ENCODE peak calls at places on chromosomes 6 and 20, in nine cellular contexts. L is ELR; V is head of caudate nucleus; B is H4; X is stimulated activated CD4-positive, alpha-beta T cell treated with anti-CD3 and anti-CD28 coated beads, Interleukin-12 subunit alpha, Interleukin-12 subunit beta, amount 100 ng/mL, for 4 hours; H is fibroblast of the aortic adventitia; R is dermis blood vessel endothelial cell; S is cardiac fibroblast; K is posterior cingulate gyrus. E is an unnamed sample.

GRCh38 chr6:4522453-4522852 is 253.8 kb upstream of the CDYL start:
- DNase-seq in L (no peak), V (no peak), B (no peak), X (no peak), H (no peak), R (no peak), S (no peak), K (no peak), E (no peak)

GRCh38 chr6:52261229-52261628 is 16.9 kb upstream of the IL17F start:
- DNase-seq in L (peak; percentile 78), V (no peak), B (peak; percentile 77), X (no peak), H (peak; percentile 56), R (no peak), S (no peak), K (no peak), E (no peak)

GRCh38 chr6:5610640-5611039 is 349.3 kb downstream of the FARS2 start:
- DNase-seq in L (no peak), V (no peak), B (no peak), X (no peak), H (no peak), R (no peak), S (no peak), K (no peak), E (no peak)

GRCh38 chr20:3452690-3453089 is 18.1 kb upstream of the ATRN start:
- DNase-seq in L (peak; percentile 13), V (no peak), B (no peak), X (no peak), H (no peak), R (no peak), S (no peak), K (no peak), E (no peak)

GRCh38 chr20:61436674-61437279 is 184.7 kb downstream of the CDH4 start:
- DNase-seq in L (peak; percentile 70), V (peak; percentile 47), B (peak; percentile 76), X (no peak), H (peak; percentile 72), R (peak; percentile 21), S (peak; percentile 50), K (no peak), E (no peak)

GRCh38 chr20:36824142-36824940 is 50.8 kb upstream of the DSN1 start:
- DNase-seq in L (no peak), V (no peak), B (no peak), X (no peak), H (no peak), R (no peak), S (no peak), K (no peak), E (no peak)

GRCh38 chr20:20837574-20838021 is 125.2 kb upstream of the RALGAPA2 start:
- DNase-seq in L (peak; percentile 46), V (peak; percentile 67), B (peak; percentile 47), X (peak; percentile 22), H (peak; percentile 58), R (peak; percentile 70), S (peak; percentile 67), K (peak; percentile 78), E (peak; percentile 30)

GRCh38 chr20:49893242-49894072 is 21.9 kb downstream of the SPATA2 start:
- DNase-seq in L (no peak), V (no peak), B (no peak), X (no peak), H (no peak), R (no peak), S (no peak), K (no peak), E (no peak)

GRCh38 chr20:25081730-25082497 is at the start of gene VSX1:
- DNase-seq in L (no peak), V (no peak), B (no peak), X (no peak), H (no peak), R (no peak), S (no peak), K (no peak), E (no peak)

GRCh38 chr6:38702471-38703397 is at the start of gene GLO1:
- DNase-seq in L (peak; percentile 99), V (peak; percentile 99), B (peak; percentile 99), X (peak; percentile 91), H (peak; percentile 99), R (peak; percentile 99), S (peak; percentile 99), K (peak; percentile 98), E (peak; percentile 95)

GRCh38 chr6:45631396-45631795 is 253.7 kb upstream of the SUPT3H start:
- DNase-seq in L (peak; percentile 83), V (no peak), B (peak; percentile 56), X (no peak), H (peak; percentile 15), R (no peak), S (no peak), K (no peak), E (no peak)

GRCh38 chr6:93817937-93818336 is 398.6 kb upstream of the EPHA7 start:
- DNase-seq in L (no peak), V (no peak), B (no peak), X (no peak), H (no peak), R (no peak), S (no peak), K (no peak), E (no peak)

GRCh38 chr20:2244993-2245392 is 50.8 kb upstream of the TGM3 start:
- DNase-seq in L (no peak), V (no peak), B (no peak), X (no peak), H (no peak), R (no peak), S (no peak), K (no peak), E (no peak)

GRCh38 chr20:2217857-2218529 is 77.8 kb upstream of the TGM3 start:
- DNase-seq in L (no peak), V (no peak), B (no peak), X (peak; percentile 3), H (no peak), R (peak; percentile 57), S (no peak), K (no peak), E (no peak)

GRCh38 chr6:15793826-15794225 is 131.0 kb upstream of the DTNBP1 start:
- DNase-seq in L (no peak), V (no peak), B (no peak), X (no peak), H (no peak), R (no peak), S (no peak), K (no peak), E (no peak)

GRCh38 chr6:126797981-126798380 is 320.5 kb upstream of the RSPO3 start:
- DNase-seq in L (no peak), V (no peak), B (no peak), X (no peak), H (peak; percentile 26), R (no peak), S (peak; percentile 7), K (no peak), E (no peak)

GRCh38 chr6:135231469-135231844 is 50.3 kb downstream of the MYB start:
- DNase-seq in L (peak; percentile 19), V (no peak), B (no peak), X (no peak), H (peak; percentile 35), R (no peak), S (peak; percentile 4), K (no peak), E (no peak)

GRCh38 chr6:4358414-4359107 is 223.2 kb upstream of the ECI2 start:
- DNase-seq in L (peak; percentile 100), V (peak; percentile 90), B (peak; percentile 100), X (no peak), H (peak; percentile 100), R (peak; percentile 99), S (peak; percentile 99), K (peak; percentile 72), E (peak; percentile 17)

GRCh38 chr6:7617954-7618764 is 28.2 kb downstream of the SNRNP48 start:
- DNase-seq in L (peak; percentile 78), V (no peak), B (peak; percentile 72), X (no peak), H (peak; percentile 97), R (peak; percentile 56), S (peak; percentile 97), K (no peak), E (no peak)

GRCh38 chr20:11221046-11221445 is 547.2 kb upstream of the JAG1 start:
- DNase-seq in L (no peak), V (no peak), B (no peak), X (no peak), H (peak; percentile 86), R (no peak), S (peak; percentile 79), K (no peak), E (no peak)

GRCh38 chr20:40807094-40807623 is 118.1 kb upstream of the MAFB start:
- DNase-seq in L (no peak), V (no peak), B (no peak), X (no peak), H (no peak), R (no peak), S (no peak), K (no peak), E (no peak)

GRCh38 chr20:64160118-64160517 is 4.1 kb upstream of the MYT1 start:
- DNase-seq in L (no peak), V (no peak), B (no peak), X (no peak), H (no peak), R (no peak), S (no peak), K (no peak), E (no peak)